ENCODE peak calls at places on chromosomes 4 and X, in four cellular contexts. I is BJ, L is amygdala, E is C1 segment of cervical spinal cord. V is an unnamed sample.

GRCh38 chrX:57119416-57119815 is 1.9 kb downstream of the SPIN2B start:
- DNase-seq in I (no peak), L (no peak), E (no peak), V (no peak)

GRCh38 chr4:7266525-7267292 is 74.4 kb downstream of the SORCS2 start:
- DNase-seq in I (peak), L (no peak), E (no peak), V (peak)

GRCh38 chr4:26573389-26573794 is 10.5 kb upstream of the TBC1D19 start:
- DNase-seq in I (no peak), L (no peak), E (no peak), V (no peak)

GRCh38 chr4:40856836-40857362 is 107.1 kb downstream of the NSUN7 start:
- DNase-seq in I (no peak), L (peak), E (no peak), V (no peak)

GRCh38 chr4:86181585-86181984 is 178.3 kb downstream of the MAPK10 start:
- DNase-seq in I (peak), L (no peak), E (no peak), V (no peak)

GRCh38 chr4:665751-666435 is 8.2 kb downstream of the ATP5ME start:
- DNase-seq in I (no peak), L (no peak), E (no peak), V (no peak)

GRCh38 chrX:71095971-71096701 is 485 bp downstream of the FOXO4 start:
- DNase-seq in I (no peak), L (no peak), E (peak), V (no peak)

GRCh38 chr4:40992472-40993298 is 221.7 kb downstream of the APBB2 start:
- DNase-seq in I (no peak), L (no peak), E (no peak), V (peak)

GRCh38 chr4:148300877-148301276 is 141.3 kb downstream of the NR3C2 start:
- DNase-seq in I (no peak), L (no peak), E (no peak), V (no peak)

GRCh38 chrX:9141496-9141895 is 107.6 kb upstream of the FAM9B start:
- DNase-seq in I (peak), L (no peak), E (no peak), V (peak)

GRCh38 chr4:40196724-40197281 is at the start of gene RHOH:
- DNase-seq in I (no peak), L (no peak), E (no peak), V (no peak)

GRCh38 chrX:79161655-79162054 is 17.2 kb downstream of the GPR174 start:
- DNase-seq in I (no peak), L (no peak), E (no peak), V (no peak)

GRCh38 chr4:71380721-71381120 is 41.9 kb downstream of the SLC4A4 start:
- DNase-seq in I (no peak), L (no peak), E (no peak), V (peak)

GRCh38 chrX:132489256-132490085 is 633 bp upstream of the MBNL3 start:
- DNase-seq in I (no peak), L (peak), E (no peak), V (no peak)

V was measured in AG09309.